ENCODE peak calls at places on chromosomes 16 and 17, in five cellular contexts. Q, E, H, O and J are unnamed samples.

GRCh38 chr16:30846649-30847402 is 47.1 kb downstream of the BCL7C start:
- DNase-seq in Q (no peak), E (no peak), H (no peak), O (no peak), J (no peak)

GRCh38 chr16:68406458-68407041 is 41.8 kb downstream of the SMPD3 start:
- DNase-seq in Q (no peak), E (no peak), H (no peak), O (no peak), J (no peak)

GRCh38 chr16:51888534-51888933 is 658.4 kb downstream of the TOX3 start:
- DNase-seq in Q (no peak), E (no peak), H (no peak), O (no peak), J (no peak)

GRCh38 chr16:6009151-6009550 is 911.6 kb upstream of the EEF2KMT start:
- DNase-seq in Q (no peak), E (no peak), H (no peak), O (no peak), J (no peak)

GRCh38 chr17:60351012-60351695 is 40.8 kb downstream of the USP32 start:
- DNase-seq in Q (no peak), E (no peak), H (no peak), O (no peak), J (no peak)

GRCh38 chr17:71975998-71976649 is 144.7 kb upstream of the SOX9 start:
- DNase-seq in Q (no peak), E (peak; percentile 61), H (peak; percentile 78), O (no peak), J (peak; percentile 53)

GRCh38 chr17:70636517-70637133 is 467.3 kb downstream of the KCNJ2 start:
- DNase-seq in Q (no peak), E (no peak), H (no peak), O (no peak), J (no peak)

GRCh38 chr16:89744813-89745212 is 23.5 kb downstream of the ZNF276 start:
- DNase-seq in Q (no peak), E (no peak), H (peak; percentile 39), O (no peak), J (no peak)

GRCh38 chr17:17812211-17813054 is 24.4 kb downstream of the SREBF1 start:
- DNase-seq in Q (peak; percentile 33), E (peak; percentile 72), H (peak; percentile 82), O (peak; percentile 68), J (peak; percentile 79)

GRCh38 chr17:43839670-43840101 is 6.7 kb upstream of the MPP3 start:
- DNase-seq in Q (no peak), E (no peak), H (no peak), O (no peak), J (peak; percentile 74)

GRCh38 chr17:65393514-65393913 is 167.9 kb downstream of the AXIN2 start:
- DNase-seq in Q (no peak), E (no peak), H (no peak), O (no peak), J (no peak)

GRCh38 chr16:27824006-27824405 is 239.5 kb downstream of the GSG1L start:
- DNase-seq in Q (no peak), E (no peak), H (no peak), O (no peak), J (no peak)

GRCh38 chr16:79317521-79317920 is 283.0 kb downstream of the MAF start:
- DNase-seq in Q (no peak), E (no peak), H (no peak), O (no peak), J (no peak)
- H3K27ac ChIP-seq in Q (no peak overlapping the region), E (no peak overlapping the region), H (no peak overlapping the region), O (no peak overlapping the region), J (no peak overlapping the region)

GRCh38 chr16:1958715-1959268 is 546 bp upstream of the NDUFB10 start:
- DNase-seq in Q (no peak), E (no peak), H (no peak), O (no peak), J (no peak)
- H3K27ac ChIP-seq in Q (no peak overlapping the region), E (peak overlapping the region; percentile 26), H (peak overlapping the region; percentile 97), O (peak overlapping the region; percentile 73), J (peak overlapping the region; percentile 92)

GRCh38 chr16:4746215-4746614 is 11.9 kb downstream of the DNAAF8 start:
- DNase-seq in Q (no peak), E (no peak), H (no peak), O (no peak), J (peak; percentile 30)
- H3K27ac ChIP-seq in Q (no peak overlapping the region), E (no peak overlapping the region), H (no peak overlapping the region), O (no peak overlapping the region), J (no peak overlapping the region)

DNA sequence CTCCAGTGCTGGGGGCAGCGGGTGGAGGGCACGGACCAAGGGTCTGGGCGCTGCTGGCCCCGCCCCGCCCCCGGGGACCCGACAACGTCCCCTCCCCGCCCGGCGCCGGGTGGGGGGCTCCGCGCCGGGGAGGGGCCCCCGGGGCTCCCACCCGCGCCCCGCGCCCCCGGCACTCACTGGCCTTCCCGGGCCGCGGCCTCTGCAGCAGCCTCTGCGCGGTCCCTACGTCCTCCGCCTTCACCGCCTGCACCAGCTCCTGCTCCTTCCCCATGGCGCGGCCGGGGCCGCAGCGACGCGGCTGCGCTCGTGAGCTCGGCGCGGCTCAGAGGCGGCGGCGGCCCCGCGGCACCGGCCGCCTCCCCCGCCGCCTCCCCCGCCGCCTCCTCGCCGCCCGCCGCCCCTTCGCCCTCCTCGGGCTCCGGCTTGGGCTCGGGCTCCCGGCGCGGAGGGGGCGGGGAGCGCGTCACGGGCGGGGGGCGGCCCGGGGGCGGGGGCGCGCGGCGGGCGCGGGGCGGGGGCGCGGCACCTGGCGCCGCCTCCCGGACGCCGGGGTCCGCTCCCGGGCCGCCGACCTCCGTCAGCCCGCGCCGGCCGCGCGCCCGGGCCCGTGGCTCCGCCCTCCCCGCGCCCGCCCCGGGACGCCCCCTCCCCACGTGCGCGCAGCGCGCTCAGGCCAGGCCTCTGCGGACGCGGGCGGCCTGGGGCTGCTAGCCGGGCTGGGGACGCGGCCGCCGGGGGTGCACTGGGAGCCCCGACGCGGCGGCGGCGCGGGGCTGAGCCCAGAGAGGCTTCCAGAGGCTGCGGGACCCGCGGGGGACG is at the start of gene CASKIN1:
- DNase-seq in Q (no peak), E (no peak), H (no peak), O (no peak), J (no peak)
- H3K27ac ChIP-seq in Q (no peak within 1 kb of the TSS), E (no peak within 1 kb of the TSS), H (no peak within 1 kb of the TSS), O (no peak within 1 kb of the TSS), J (no peak within 1 kb of the TSS)

GRCh38 chr16:85484337-85485295 is 128.5 kb upstream of the GSE1 start:
- DNase-seq in Q (no peak), E (peak; percentile 90), H (no peak), O (no peak), J (peak; percentile 42)
- H3K27ac ChIP-seq in Q (no peak overlapping the region), E (no peak overlapping the region), H (no peak overlapping the region), O (no peak overlapping the region), J (peak overlapping the region; percentile 7)

GRCh38 chr16:16021646-16021987 is 72.2 kb downstream of the ABCC1 start:
- DNase-seq in Q (no peak), E (no peak), H (no peak), O (no peak), J (no peak)
- H3K27ac ChIP-seq in Q (no peak overlapping the region), E (peak overlapping the region; percentile 38), H (peak overlapping the region; percentile 46), O (peak overlapping the region; percentile 34), J (peak overlapping the region; percentile 91)

GRCh38 chr17:47843391-47843730 is 2.3 kb upstream of the SCRN2 start:
- DNase-seq in Q (no peak), E (no peak), H (no peak), O (no peak), J (no peak)

GRCh38 chr17:47844230-47844629 is 3.2 kb upstream of the SCRN2 start:
- DNase-seq in Q (no peak), E (no peak), H (no peak), O (no peak), J (no peak)

GRCh38 chr17:47839899-47840741 is 953 bp downstream of the SCRN2 start:
- DNase-seq in Q (no peak), E (no peak), H (no peak), O (no peak), J (no peak)

GRCh38 chr17:47840742-47841487 is at the start of gene SCRN2:
- DNase-seq in Q (peak; percentile 74), E (peak; percentile 91), H (peak; percentile 94), O (peak; percentile 83), J (peak; percentile 93)

DNA sequence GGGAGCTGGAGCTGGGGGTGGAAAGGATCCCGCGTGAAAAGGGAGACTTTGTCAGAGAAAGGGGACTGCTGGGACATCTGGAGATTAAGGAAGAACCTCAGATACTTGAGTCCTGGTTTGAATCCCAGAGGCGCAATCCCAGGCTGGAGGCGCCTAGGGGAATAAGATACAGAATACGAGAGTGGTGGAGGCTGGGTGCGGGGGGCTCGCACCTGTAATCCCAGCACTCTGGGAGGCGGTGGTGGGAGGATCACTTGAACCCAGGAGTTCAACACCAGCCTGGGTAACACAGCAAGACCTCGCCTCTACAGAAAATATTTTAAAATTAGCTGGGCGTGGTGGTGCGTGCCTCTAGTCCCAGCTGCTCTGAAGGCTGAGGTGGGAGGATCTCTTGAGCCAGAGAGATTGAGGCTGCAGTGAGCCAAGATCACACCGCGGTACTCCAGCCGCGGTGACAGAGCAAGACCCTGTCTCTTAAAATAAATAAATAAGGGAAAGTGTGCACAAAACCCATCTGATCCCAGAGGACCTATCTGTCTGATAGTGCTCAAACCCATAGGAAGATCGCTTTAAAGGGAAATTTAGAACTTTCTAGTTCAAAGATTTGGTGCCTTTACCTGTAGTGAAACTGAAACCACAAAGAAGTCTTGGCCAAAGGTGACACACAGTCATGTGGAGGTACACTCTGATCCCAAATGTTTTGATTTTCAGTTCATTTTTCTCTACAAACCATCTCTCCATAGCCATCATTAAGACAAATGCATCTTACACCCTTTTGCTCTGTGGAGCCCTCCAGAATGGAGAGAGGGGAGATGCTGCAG is 625 bp upstream of the SCRN2 start:
- DNase-seq in Q (no peak), E (no peak), H (no peak), O (no peak), J (no peak)
- H3K27ac ChIP-seq in Q (peak overlapping the region; percentile 75), E (no peak overlapping the region), H (no peak overlapping the region), O (peak overlapping the region; percentile 77), J (peak overlapping the region; percentile 74)

GRCh38 chr17:32820440-32820839 is 56.5 kb downstream of the MYO1D start:
- DNase-seq in Q (no peak), E (no peak), H (no peak), O (no peak), J (no peak)
- H3K27ac ChIP-seq in Q (no peak overlapping the region), E (no peak overlapping the region), H (no peak overlapping the region), O (no peak overlapping the region), J (no peak overlapping the region)

GRCh38 chr17:49819651-49820050 is 28.2 kb downstream of the TAC4 start:
- DNase-seq in Q (no peak), E (no peak), H (no peak), O (no peak), J (no peak)
- H3K27ac ChIP-seq in Q (peak overlapping the region; percentile 73), E (no peak overlapping the region), H (no peak overlapping the region), O (no peak overlapping the region), J (no peak overlapping the region)

GRCh38 chr16:85718153-85718477 is 29.4 kb upstream of the GINS2 start:
- DNase-seq in Q (no peak), E (no peak), H (no peak), O (no peak), J (no peak)

GRCh38 chr16:85717393-85718152 is 28.8 kb upstream of the GINS2 start:
- DNase-seq in Q (peak; percentile 47), E (peak; percentile 74), H (peak; percentile 57), O (peak; percentile 45), J (peak; percentile 75)

GRCh38 chr16:85716016-85716679 is 27.4 kb upstream of the GINS2 start:
- DNase-seq in Q (no peak), E (no peak), H (no peak), O (no peak), J (no peak)

GRCh38 chr16:85715169-85716015 is 26.6 kb upstream of the GINS2 start:
- DNase-seq in Q (no peak), E (no peak), H (no peak), O (no peak), J (no peak)

GRCh38 chr16:85716680-85717038 is 27.9 kb upstream of the GINS2 start:
- DNase-seq in Q (no peak), E (no peak), H (no peak), O (no peak), J (no peak)
- H3K27ac ChIP-seq in Q (no peak overlapping the region), E (no peak overlapping the region), H (no peak overlapping the region), O (no peak overlapping the region), J (no peak overlapping the region)